ENCODE peak calls at places on chromosomes 4 and X, in four cellular contexts. One of them, this sample, is unnamed.

GRCh38 chrX:69014200-69014599 is 151.1 kb downstream of the PJA1 start:
- DNase-seq in substantia nigra: no peak
- DNase-seq in stomach: no peak
- DNase-seq in heart left ventricle: no peak
- DNase-seq in this sample: no peak

GRCh38 chr4:128244379-128244778 is 43.2 kb downstream of the PGRMC2 start:
- DNase-seq in substantia nigra: no peak
- DNase-seq in stomach: no peak
- DNase-seq in heart left ventricle: no peak
- DNase-seq in this sample: no peak

GRCh38 chrX:20838477-20838876 is 535.7 kb upstream of the CNKSR2 start:
- DNase-seq in heart left ventricle: no peak
- DNase-seq in stomach: no peak
- DNase-seq in substantia nigra: no peak
- DNase-seq in this sample: no peak

GRCh38 chr4:35723973-35724372 is 520.3 kb downstream of the ARAP2 start:
- DNase-seq in stomach: no peak
- DNase-seq in substantia nigra: no peak
- DNase-seq in heart left ventricle: no peak
- DNase-seq in this sample: no peak

GRCh38 chr4:184983660-184984356 is 34.5 kb upstream of the HELT start:
- DNase-seq in heart left ventricle: peak
- DNase-seq in substantia nigra: peak
- DNase-seq in stomach: peak
- DNase-seq in this sample: no peak

GRCh38 chr4:48906283-48907173 is at the start of gene OCIAD2:
- DNase-seq in stomach: peak
- DNase-seq in substantia nigra: no peak
- DNase-seq in heart left ventricle: peak
- DNase-seq in this sample: peak

GRCh38 chr4:8347660-8348059 is 78.1 kb downstream of the HTRA3 start:
- DNase-seq in stomach: peak
- DNase-seq in heart left ventricle: no peak
- DNase-seq in substantia nigra: no peak
- DNase-seq in this sample: no peak

GRCh38 chr4:38075370-38076152 is 115.4 kb downstream of the PTTG2 start:
- DNase-seq in heart left ventricle: no peak
- DNase-seq in stomach: no peak
- DNase-seq in substantia nigra: no peak
- DNase-seq in this sample: no peak

GRCh38 chr4:83852085-83852451 is 316.2 kb downstream of the GPAT3 start:
- DNase-seq in stomach: no peak
- DNase-seq in substantia nigra: no peak
- DNase-seq in heart left ventricle: no peak
- DNase-seq in this sample: no peak